ENCODE peak calls at places on chromosome 17, in five cellular contexts. C, Q, X, Y and Z are unnamed samples. For H3K4me1 and H3K36me3, the result is how much of the 10 kb centered on the place peaks cover.

GRCh38 chr17:80789356-80789902 is 202.2 kb upstream of the CHMP6 start:
- DNase-seq in Q (peak), Y (no peak), X (no peak), C (no peak), Z (no peak)

GRCh38 chr17:58325289-58325726 is 3.3 kb downstream of the TSPOAP1 start:
- DNase-seq in X (no peak), Y (no peak), C (no peak), Q (no peak), Z (no peak)

GRCh38 chr17:77098884-77099545 is 41.8 kb upstream of the SEC14L1 start:
- DNase-seq in Y (no peak), Q (peak), C (peak), X (no peak), Z (peak)

GRCh38 chr17:44794699-44795413 is 35.2 kb downstream of the GJC1 start:
- DNase-seq in X (no peak), Y (no peak), C (no peak), Q (peak), Z (no peak)

GRCh38 chr17:73291260-73291801 is 20.5 kb downstream of the CDC42EP4 start:
- DNase-seq in C (peak), X (no peak), Q (peak), Y (no peak), Z (peak)

GRCh38 chr17:7686221-7687071 is 844 bp downstream of the TP53 start:
- DNase-seq in Q (peak), C (peak), Y (peak), X (peak), Z (peak)

GRCh38 chr17:32317353-32317752 is 24.6 kb downstream of the C17orf75 start:
- DNase-seq in X (no peak), Y (no peak), C (no peak), Q (no peak), Z (no peak)

GRCh38 chr17:28549274-28550132 is 2.9 kb downstream of the UNC119 start:
- DNase-seq in X (peak), Q (no peak), C (no peak), Y (no peak), Z (no peak)

GRCh38 chr17:8119575-8120519 is 1.5 kb upstream of the ALOXE3 start:
- DNase-seq in Y (peak), Q (peak), X (peak), C (peak), Z (peak)

DNA sequence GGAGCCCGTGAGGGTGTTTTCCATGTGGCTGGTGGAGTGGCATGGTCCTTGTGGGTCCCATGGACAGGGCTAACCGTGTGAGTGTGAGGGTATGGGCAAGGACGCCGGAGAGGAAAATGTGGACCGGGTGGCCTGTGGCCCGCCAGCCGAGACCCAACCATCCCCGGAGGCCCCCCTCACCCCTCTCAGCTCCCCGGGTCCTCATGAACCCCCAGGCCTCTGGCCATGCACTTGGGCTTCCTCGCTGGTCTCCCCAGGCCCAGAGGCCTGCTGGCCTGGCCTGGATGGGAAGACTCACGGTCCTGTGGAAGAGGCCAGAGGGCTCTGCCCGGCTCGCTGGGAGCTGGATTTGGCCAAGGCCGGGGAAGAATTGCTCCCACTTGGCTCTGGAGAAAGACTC is 13.1 kb downstream of the RAP1GAP2 start:
- DNase-seq in Y (no peak), X (no peak), Q (no peak), C (no peak), Z (no peak)
- H3K4me1 ChIP-seq in Y (under half), X (under half), Q (under half), C (under half), Z (under half)

GRCh38 chr17:17072546-17072945 is 30.3 kb downstream of the MPRIP start:
- DNase-seq in C (no peak), X (peak), Q (no peak), Y (no peak), Z (peak)
- H3K36me3 ChIP-seq in C (under half), X (under half), Q (under half), Y (under half), Z (under half)

DNA sequence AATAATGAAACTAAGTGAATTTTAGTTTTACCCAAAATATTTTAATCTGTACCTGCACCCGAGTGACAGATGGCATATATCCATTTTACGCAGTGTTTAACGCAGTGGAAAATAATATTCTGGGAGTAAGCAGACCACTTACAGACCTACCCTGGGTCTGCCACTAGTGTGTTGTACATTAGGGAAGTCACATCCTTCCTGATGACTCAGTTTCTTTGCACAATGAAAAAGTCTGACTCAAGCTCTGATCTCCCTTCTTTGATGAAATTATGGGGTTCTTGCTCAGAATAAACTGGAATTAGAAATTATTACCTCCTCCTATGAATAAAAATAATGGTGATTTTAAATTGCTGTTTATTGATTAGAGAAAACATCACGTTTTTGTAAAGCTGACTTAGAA is 123.2 kb upstream of the AXIN2 start:
- DNase-seq in Y (no peak), C (no peak), Q (peak), X (no peak), Z (no peak)
- H3K4me1 ChIP-seq in Y (under half), C (under half), Q (under half), X (under half), Z (under half)

GRCh38 chr17:78397681-78398101 is 19.2 kb downstream of the PGS1 start:
- DNase-seq in Y (no peak), Q (peak), X (no peak), C (no peak), Z (no peak)

GRCh38 chr17:78394209-78394608 is 15.8 kb downstream of the PGS1 start:
- DNase-seq in X (no peak), C (no peak), Y (no peak), Q (no peak), Z (no peak)

GRCh38 chr17:78392295-78392694 is 13.8 kb downstream of the PGS1 start:
- DNase-seq in C (no peak), Q (no peak), X (no peak), Y (no peak), Z (no peak)

GRCh38 chr17:78396436-78397335 is 18.2 kb downstream of the PGS1 start:
- DNase-seq in X (no peak), C (no peak), Q (no peak), Y (no peak), Z (peak)

GRCh38 chr17:78395186-78395585 is 16.7 kb downstream of the PGS1 start:
- DNase-seq in X (no peak), Y (no peak), C (no peak), Q (no peak), Z (no peak)
- H3K36me3 ChIP-seq in X (under half), Y (under half), C (under half), Q (under half), Z (under half)

GRCh38 chr17:2397247-2398171 is 3.4 kb downstream of the MNT start:
- DNase-seq in Y (no peak), C (no peak), Q (no peak), X (no peak), Z (peak)
- H3K4me1 ChIP-seq in Y (half or more), C (half or more), Q (under half), X (under half), Z (under half)

GRCh38 chr17:63960006-63960405 is 12.7 kb downstream of the SCN4A start:
- DNase-seq in X (no peak), Y (no peak), C (no peak), Q (no peak), Z (no peak)
- H3K36me3 ChIP-seq in X (under half), Y (under half), C (under half), Q (under half), Z (under half)

GRCh38 chr17:39703913-39704312 is 4.0 kb downstream of the ERBB2 start:
- DNase-seq in X (no peak), C (no peak), Q (no peak), Y (no peak), Z (no peak)
- H3K4me1 ChIP-seq in X (under half), C (half or more), Q (under half), Y (under half), Z (under half)

DNA sequence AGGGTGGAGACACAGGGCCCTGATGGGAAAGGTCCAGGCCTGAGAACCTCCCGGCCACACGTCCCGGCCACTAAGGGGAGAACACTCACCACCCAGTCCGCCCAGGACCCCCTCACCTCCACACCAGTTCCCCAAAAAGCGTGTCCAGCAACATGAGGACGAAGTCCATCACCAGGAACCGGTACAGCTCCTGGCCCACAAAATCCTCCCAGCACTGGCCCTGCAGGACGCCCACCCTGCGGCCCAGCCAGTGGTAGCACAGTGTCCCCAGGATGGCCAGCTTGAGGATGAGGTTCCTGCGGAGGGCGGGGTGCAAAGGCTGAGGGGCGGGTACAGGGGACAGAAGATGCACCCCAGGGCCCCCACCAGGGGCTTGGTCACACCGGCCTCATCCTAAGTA is 8.0 kb downstream of the TMC6 start:
- DNase-seq in X (peak), C (no peak), Q (no peak), Y (no peak), Z (no peak)
- H3K36me3 ChIP-seq in X (half or more), C (under half), Q (under half), Y (under half), Z (under half)

DNA sequence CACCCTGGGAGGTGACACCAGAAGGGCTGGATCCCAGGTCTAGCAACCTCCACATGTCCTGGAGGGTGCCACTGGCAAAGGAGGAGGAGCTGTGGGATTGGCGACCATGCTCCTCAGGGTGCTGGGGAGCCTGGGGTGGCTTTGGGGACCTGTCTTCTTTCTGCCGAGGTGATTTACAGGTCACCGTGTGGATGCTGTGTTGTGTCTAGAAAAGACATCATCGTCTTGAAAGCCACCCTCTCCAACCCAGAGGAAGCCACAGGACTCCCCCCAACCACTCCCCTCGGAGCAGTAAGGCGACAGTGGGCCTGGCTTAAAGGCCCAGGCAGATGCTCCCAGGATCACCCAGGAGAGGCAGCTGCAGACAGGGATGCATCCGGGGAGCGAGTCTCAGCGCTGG is 29.7 kb upstream of the FASN start:
- DNase-seq in Y (no peak), X (no peak), C (no peak), Q (no peak), Z (no peak)
- H3K4me1 ChIP-seq in Y (under half), X (half or more), C (under half), Q (under half), Z (under half)

DNA sequence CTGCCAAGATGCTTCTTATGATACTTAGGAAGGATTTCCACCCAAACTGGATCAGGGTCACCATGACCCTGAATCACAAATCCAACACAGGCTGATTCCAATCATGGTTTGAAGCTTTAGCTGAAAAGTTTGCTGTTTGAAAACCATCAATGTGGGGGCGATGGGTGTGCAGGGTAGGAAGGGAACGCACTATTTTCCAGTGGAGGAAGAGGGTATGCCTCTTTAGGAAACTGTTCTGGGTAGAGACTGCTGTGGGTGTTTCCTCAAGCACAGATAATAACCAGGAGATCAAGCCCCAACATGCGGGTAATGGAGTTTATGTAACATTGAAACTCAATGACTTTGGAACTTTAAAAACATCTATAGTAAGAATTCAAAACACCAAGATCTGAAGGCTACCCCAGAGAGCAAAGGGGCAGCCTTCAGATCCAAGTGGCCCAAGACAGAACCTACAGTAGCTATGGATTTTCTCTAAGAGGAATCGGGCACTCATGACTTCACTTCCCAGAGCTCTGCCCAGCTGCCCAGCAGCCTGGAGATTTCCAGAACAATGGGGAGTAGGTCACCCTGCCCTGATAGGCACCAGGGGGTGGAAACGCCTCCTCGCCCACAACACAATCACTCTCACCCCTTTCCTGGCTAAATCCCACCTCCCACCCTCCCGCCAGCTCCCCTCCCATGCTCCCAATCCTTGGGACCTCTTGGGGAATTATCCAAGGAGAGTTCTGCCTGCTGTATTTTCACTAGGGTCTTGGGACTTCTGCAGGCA is 22.8 kb downstream of the TRIM25 start:
- DNase-seq in C (no peak), Q (no peak), Y (no peak), X (no peak), Z (no peak)
- H3K36me3 ChIP-seq in C (under half), Q (under half), Y (under half), X (under half), Z (half or more)